ENCODE peak calls at places on chromosomes 4 and X, in ten cellular contexts. N, J, A, I, P, L, Z, B, U and C are unnamed samples.

GRCh38 chr4:77859256-77859655 is 3.4 kb upstream of the MRPL1 start:
- DNase-seq in A (no peak), N (no peak), U (no peak), P (no peak), I (no peak), Z (no peak), B (no peak), J (no peak), L (no peak), C (no peak)

GRCh38 chr4:41753942-41754341 is 5.4 kb upstream of the PHOX2B start:
- DNase-seq in A (no peak), I (no peak), B (no peak), J (no peak), U (no peak), P (no peak), N (no peak), L (no peak), Z (no peak), C (peak; percentile 65)

GRCh38 chr4:57490520-57490919 is 380.3 kb upstream of the IGFBP7 start:
- DNase-seq in J (peak; percentile 10), L (no peak), B (no peak), P (no peak), A (no peak), Z (no peak), I (no peak), U (no peak), N (no peak), C (no peak)

GRCh38 chr4:124610214-124610613 is 102.3 kb downstream of the ANKRD50 start:
- DNase-seq in Z (no peak), A (no peak), N (no peak), B (no peak), P (peak; percentile 59), J (no peak), I (no peak), U (no peak), L (no peak), C (no peak)

GRCh38 chr4:20544645-20545044 is 155.6 kb upstream of the PACRGL start:
- DNase-seq in N (peak; percentile 73), L (no peak), B (no peak), U (no peak), Z (no peak), J (peak; percentile 74), P (peak; percentile 53), A (peak; percentile 65), I (peak; percentile 82), C (no peak)

GRCh38 chr4:39120418-39120817 is 58.4 kb downstream of the KLHL5 start:
- DNase-seq in L (no peak), U (no peak), B (no peak), J (no peak), Z (no peak), P (no peak), A (no peak), N (no peak), I (no peak), C (no peak)

GRCh38 chrX:30312858-30313257 is 3.7 kb upstream of the NR0B1 start:
- DNase-seq in A (no peak), L (no peak), J (peak; percentile 1), N (no peak), P (no peak), Z (no peak), U (no peak), B (no peak), I (no peak), C (no peak)

GRCh38 chrX:123959281-123960063 is 2.0 kb upstream of the STAG2 start:
- DNase-seq in P (peak; percentile 35), A (peak; percentile 34), Z (peak; percentile 83), N (peak; percentile 50), U (no peak), B (peak; percentile 64), J (peak; percentile 55), L (no peak), I (peak; percentile 38), C (peak; percentile 24)

GRCh38 chrX:154979671-154980070 is 42.9 kb downstream of the F8 start:
- DNase-seq in B (no peak), A (no peak), U (no peak), Z (no peak), N (peak; percentile 0), L (no peak), P (no peak), I (no peak), J (no peak), C (no peak)

GRCh38 chr4:190020790-190021717 is 6.0 kb downstream of the FRG2 start:
- DNase-seq in A (peak; percentile 23), P (peak; percentile 90), I (peak; percentile 23), N (peak; percentile 47), B (no peak), L (no peak), Z (peak; percentile 45), J (peak; percentile 40), U (no peak), C (peak; percentile 68)

GRCh38 chr4:85776091-85776490 is 301.1 kb downstream of the ARHGAP24 start:
- DNase-seq in L (no peak), I (peak; percentile 76), B (no peak), P (no peak), N (peak; percentile 51), J (no peak), A (no peak), Z (no peak), U (no peak), C (no peak)

GRCh38 chr4:85778809-85779124 is 303.8 kb downstream of the ARHGAP24 start:
- DNase-seq in I (peak; percentile 62), N (peak; percentile 42), Z (no peak), L (no peak), P (no peak), J (peak; percentile 54), A (peak; percentile 55), B (no peak), U (no peak), C (no peak)

GRCh38 chr4:85779165-85779564 is 304.2 kb downstream of the ARHGAP24 start:
- DNase-seq in N (peak; percentile 70), U (no peak), P (no peak), B (no peak), A (peak; percentile 83), L (no peak), I (peak; percentile 82), J (peak; percentile 76), Z (no peak), C (no peak)

GRCh38 chr4:85776579-85776978 is 301.6 kb downstream of the ARHGAP24 start:
- DNase-seq in A (peak; percentile 78), N (peak; percentile 63), I (no peak), B (no peak), Z (no peak), U (no peak), J (no peak), L (no peak), P (no peak), C (no peak)

GRCh38 chr4:85777908-85778808 is 303.2 kb downstream of the ARHGAP24 start:
- DNase-seq in L (no peak), A (no peak), U (no peak), J (peak; percentile 52), B (no peak), P (peak; percentile 29), Z (no peak), N (peak; percentile 44), I (peak; percentile 49), C (no peak)
- H3K4me3 ChIP-seq in L (no peak overlapping the region), A (peak overlapping the region; percentile 69), U (peak overlapping the region; percentile 67), J (peak overlapping the region; percentile 39), B (peak overlapping the region; percentile 36), P (no peak overlapping the region), Z (peak overlapping the region; percentile 25), N (peak overlapping the region; percentile 54), I (peak overlapping the region; percentile 52), C (no peak overlapping the region)

DNA sequence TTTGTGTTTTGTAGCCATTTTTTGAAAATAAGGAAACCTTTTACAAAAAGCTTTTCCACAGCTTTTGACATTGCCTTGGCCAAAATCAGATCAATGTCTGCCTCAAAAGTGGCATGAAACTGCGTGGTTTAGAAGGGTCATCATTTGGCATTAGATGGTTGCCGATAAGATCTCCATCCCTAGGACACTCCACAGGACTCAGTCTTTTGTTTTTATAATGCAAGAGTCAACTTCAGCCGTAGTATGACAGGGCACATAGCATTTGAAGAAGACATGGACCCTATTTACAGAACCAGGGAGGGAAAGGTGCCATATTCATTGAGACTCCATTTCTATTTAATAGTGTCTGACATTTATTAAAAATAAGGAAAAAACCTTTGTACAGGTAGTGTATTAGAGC is 1.3 kb downstream of the RTL8A start:
- DNase-seq in U (no peak), B (no peak), P (no peak), A (no peak), J (no peak), L (no peak), Z (no peak), I (no peak), N (no peak), C (no peak)
- H3K4me3 ChIP-seq in U (peak overlapping the region; percentile 78), B (peak overlapping the region; percentile 67), P (no peak overlapping the region), A (peak overlapping the region; percentile 61), J (no peak overlapping the region), L (no peak overlapping the region), Z (no peak overlapping the region), I (peak overlapping the region; percentile 63), N (peak overlapping the region; percentile 60), C (peak overlapping the region; percentile 63)

GRCh38 chrX:10326578-10326977 is 169.8 kb downstream of the CLCN4 start:
- DNase-seq in L (no peak), J (peak; percentile 60), U (no peak), N (peak; percentile 66), A (peak; percentile 68), I (peak; percentile 71), B (peak; percentile 17), Z (no peak), P (no peak), C (peak; percentile 43)
- H3K4me3 ChIP-seq in L (no peak overlapping the region), J (no peak overlapping the region), U (no peak overlapping the region), N (no peak overlapping the region), A (no peak overlapping the region), I (no peak overlapping the region), B (no peak overlapping the region), Z (no peak overlapping the region), P (no peak overlapping the region), C (no peak overlapping the region)

DNA sequence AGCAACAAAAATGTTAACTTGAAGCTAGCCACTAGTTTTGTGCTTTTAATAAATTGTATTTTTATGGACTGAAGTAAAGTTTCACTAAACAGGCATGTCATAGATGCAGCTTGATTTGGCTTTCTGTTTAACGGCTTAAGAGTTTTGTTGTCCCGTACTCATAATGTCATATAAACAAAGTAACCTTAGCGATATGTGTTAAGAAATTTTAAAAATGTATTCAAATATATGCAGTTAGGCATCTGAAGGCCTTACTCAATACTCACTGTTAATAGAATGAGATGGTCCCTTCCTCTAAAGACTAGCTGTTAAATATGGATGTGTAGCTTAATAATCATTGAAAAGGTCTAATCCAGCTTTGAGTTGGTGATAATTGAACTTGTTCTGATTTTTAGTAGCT is 1.0 kb upstream of the SCLT1 start:
- DNase-seq in A (no peak), J (no peak), Z (no peak), P (no peak), I (no peak), N (no peak), L (no peak), U (no peak), B (no peak), C (no peak)
- H3K4me3 ChIP-seq in A (peak overlapping the region; percentile 94), J (no peak overlapping the region), Z (peak overlapping the region; percentile 80), P (no peak overlapping the region), I (no peak overlapping the region), N (no peak overlapping the region), L (peak overlapping the region; percentile 87), U (peak overlapping the region; percentile 79), B (peak overlapping the region; percentile 72), C (peak overlapping the region; percentile 85)